ENCODE peak calls at places on chromosomes 5 and 9, in four cellular contexts. P is stimulated activated CD8-positive, alpha-beta memory T cell treated with anti-CD3 and anti-CD28 coated beads, Interleukin-2, amount 100 ng/mL, for 48 hours; R is EH; N is astrocyte of the spinal cord. K is an unnamed sample.

GRCh38 chr9:115494958-115495690 is 377.2 kb upstream of the TNC start:
- DNase-seq in R (no peak), N (no peak), P (no peak), K (no peak)

GRCh38 chr9:128558431-128559310 is 6.3 kb downstream of the SPTAN1 start:
- DNase-seq in R (peak), N (peak), P (peak), K (peak)

GRCh38 chr5:136054133-136054996 is 25.6 kb downstream of the TGFBI start:
- DNase-seq in N (no peak), R (peak), P (no peak), K (no peak)

GRCh38 chr5:124655943-124656459 is 90.4 kb downstream of the ZNF608 start:
- DNase-seq in R (peak), P (no peak), N (peak), K (no peak)

GRCh38 chr9:12778389-12778788 is 3.6 kb downstream of the LURAP1L start:
- DNase-seq in N (no peak), P (no peak), R (no peak), K (no peak)

GRCh38 chr9:4530375-4530774 is 40.1 kb downstream of the SLC1A1 start:
- DNase-seq in N (peak), R (peak), P (no peak), K (no peak)

GRCh38 chr5:14659821-14660607 is 4.5 kb upstream of the OTULIN start:
- DNase-seq in P (no peak), R (peak), N (peak), K (peak)

GRCh38 chr5:132420706-132421272 is 51.3 kb downstream of the SLC22A5 start:
- DNase-seq in P (no peak), R (peak), N (no peak), K (peak)

GRCh38 chr5:63125862-63126261 is 547.2 kb downstream of the LRRC70 start:
- DNase-seq in N (peak), P (no peak), R (peak), K (no peak)

GRCh38 chr5:15943487-15943886 is 236.1 kb downstream of the MARCHF11 start:
- DNase-seq in R (peak), N (peak), P (no peak), K (no peak)

GRCh38 chr5:96752341-96753016 is 55.3 kb downstream of the ERAP1 start:
- DNase-seq in P (no peak), N (peak), R (peak), K (no peak)

GRCh38 chr5:136058031-136058971 is 29.5 kb downstream of the TGFBI start:
- DNase-seq in N (peak), P (no peak), R (peak), K (peak)

GRCh38 chr5:141914154-141914743 is 9.4 kb upstream of the DELE1 start:
- DNase-seq in N (no peak), P (peak), R (peak), K (peak)

GRCh38 chr9:133348763-133349573 is 950 bp downstream of the RPL7A start:
- DNase-seq in R (peak), P (no peak), N (no peak), K (peak)

GRCh38 chr5:132471944-132472343 is 18.6 kb downstream of the IRF1 start:
- DNase-seq in R (no peak), P (no peak), N (no peak), K (peak)

GRCh38 chr5:170522211-170523128 is 18.6 kb downstream of the KCNIP1 start:
- DNase-seq in P (no peak), R (peak), N (peak), K (peak)

GRCh38 chr9:14312721-14313377 is 1.1 kb downstream of the NFIB start:
- DNase-seq in R (no peak), N (peak), P (no peak), K (peak)

GRCh38 chr5:113489299-113489698 is 1.0 kb upstream of the MCC start:
- DNase-seq in R (peak), N (peak), P (no peak), K (peak)

GRCh38 chr5:144308211-144308610 is 137.5 kb downstream of the KCTD16 start:
- DNase-seq in R (no peak), N (no peak), P (no peak), K (no peak)

GRCh38 chr9:36742264-36742663 is 169.6 kb downstream of the MELK start:
- DNase-seq in N (no peak), P (no peak), R (no peak), K (no peak)

GRCh38 chr9:126292736-126293521 is 33.7 kb upstream of the MVB12B start:
- DNase-seq in N (no peak), R (no peak), P (no peak), K (no peak)

GRCh38 chr9:89522261-89522978 is 24.5 kb upstream of the SEMA4D start:
- DNase-seq in P (no peak), R (no peak), N (no peak), K (no peak)

GRCh38 chr9:116323012-116323411 is 169.4 kb downstream of the PAPPA start:
- DNase-seq in P (no peak), N (no peak), R (peak), K (no peak)

GRCh38 chr5:109945097-109945678 is 255.5 kb downstream of the MAN2A1 start:
- DNase-seq in N (peak), P (no peak), R (no peak), K (no peak)

GRCh38 chr5:34553544-34553943 is 102.6 kb upstream of the RAI14 start:
- DNase-seq in P (no peak), N (no peak), R (no peak), K (no peak)

GRCh38 chr9:86947146-86948081 is at the start of gene GAS1:
- DNase-seq in R (peak), P (peak), N (peak), K (peak)

GRCh38 chr5:59711316-59711715 is 182.2 kb downstream of the PDE4D start:
- DNase-seq in P (no peak), N (no peak), R (peak), K (no peak)